ENCODE peak calls at places on chromosomes 13 and 19, in four cellular contexts. V is CD4-positive, alpha-beta T cell; O is neural progenitor cell; P is CD4-positive, CD25-positive, alpha-beta regulatory T cell. H is an unnamed sample.

GRCh38 chr13:30587231-30587630 is 30.5 kb upstream of the USPL1 start:
- DNase-seq in O (no peak), V (no peak), P (no peak), H (no peak)

GRCh38 chr13:91576590-91576989 is 178.2 kb downstream of the GPC5 start:
- DNase-seq in P (no peak), V (no peak), O (peak; percentile 53), H (no peak)

GRCh38 chr19:2266183-2266993 is 10.2 kb upstream of the JSRP1 start:
- DNase-seq in O (no peak), V (no peak), P (no peak), H (peak; percentile 38)

GRCh38 chr13:97429681-97430081 is 4.3 kb upstream of the RAP2A start:
- DNase-seq in P (no peak), V (no peak), O (no peak), H (peak; percentile 27)

GRCh38 chr13:37695200-37695599 is 96.6 kb upstream of the POSTN start:
- DNase-seq in P (no peak), V (no peak), O (no peak), H (no peak)

GRCh38 chr13:35565273-35565672 is 88.8 kb upstream of the MAB21L1 start:
- DNase-seq in V (no peak), P (no peak), O (no peak), H (no peak)

GRCh38 chr13:110132178-110132975 is 174.6 kb downstream of the COL4A1 start:
- DNase-seq in V (no peak), P (no peak), O (no peak), H (no peak)

GRCh38 chr19:13036366-13036976 is 41.2 kb downstream of the NFIX start:
- DNase-seq in V (no peak), O (no peak), P (no peak), H (no peak)

GRCh38 chr13:106373304-106373988 is 162.0 kb downstream of the EFNB2 start:
- DNase-seq in P (no peak), V (no peak), O (no peak), H (no peak)

GRCh38 chr13:46339035-46339666 is 47.9 kb downstream of the RUBCNL start:
- DNase-seq in P (no peak), O (no peak), V (no peak), H (no peak)

GRCh38 chr19:37218592-37218935 is 550 bp downstream of the ZNF383 start:
- DNase-seq in O (no peak), V (no peak), P (no peak), H (no peak)

GRCh38 chr19:36436531-36436930 is 18.1 kb upstream of the ZFP82 start:
- DNase-seq in P (no peak), V (no peak), O (peak; percentile 4), H (no peak)

GRCh38 chr13:90760639-90761038 is 586.8 kb upstream of the MIR17HG start:
- DNase-seq in O (no peak), P (no peak), V (no peak), H (no peak)

DNA sequence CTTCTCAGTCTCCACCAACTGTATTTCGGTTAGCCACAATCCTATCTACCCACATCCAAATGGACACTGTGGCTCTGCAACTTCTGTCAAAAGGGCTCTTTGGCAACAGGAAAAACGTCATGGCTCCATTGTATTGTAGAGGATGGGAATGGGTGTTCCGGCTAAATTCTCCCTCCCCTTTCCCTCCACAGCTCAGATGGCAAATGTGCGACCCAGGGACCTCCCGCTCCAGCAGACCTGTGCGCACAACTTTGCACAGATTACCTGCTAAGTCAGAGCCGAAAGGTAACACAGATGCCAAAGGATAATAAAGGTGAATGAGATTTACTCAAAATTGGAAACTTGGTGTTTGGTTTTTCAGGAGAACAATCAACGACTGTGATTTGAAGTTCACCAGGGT is 948 bp upstream of the KL start:
- DNase-seq in P (no peak), O (no peak), V (no peak), H (no peak)
- H3K27ac ChIP-seq in P (no peak overlapping the region), O (no peak overlapping the region), V (no peak overlapping the region), H (no peak overlapping the region)

DNA sequence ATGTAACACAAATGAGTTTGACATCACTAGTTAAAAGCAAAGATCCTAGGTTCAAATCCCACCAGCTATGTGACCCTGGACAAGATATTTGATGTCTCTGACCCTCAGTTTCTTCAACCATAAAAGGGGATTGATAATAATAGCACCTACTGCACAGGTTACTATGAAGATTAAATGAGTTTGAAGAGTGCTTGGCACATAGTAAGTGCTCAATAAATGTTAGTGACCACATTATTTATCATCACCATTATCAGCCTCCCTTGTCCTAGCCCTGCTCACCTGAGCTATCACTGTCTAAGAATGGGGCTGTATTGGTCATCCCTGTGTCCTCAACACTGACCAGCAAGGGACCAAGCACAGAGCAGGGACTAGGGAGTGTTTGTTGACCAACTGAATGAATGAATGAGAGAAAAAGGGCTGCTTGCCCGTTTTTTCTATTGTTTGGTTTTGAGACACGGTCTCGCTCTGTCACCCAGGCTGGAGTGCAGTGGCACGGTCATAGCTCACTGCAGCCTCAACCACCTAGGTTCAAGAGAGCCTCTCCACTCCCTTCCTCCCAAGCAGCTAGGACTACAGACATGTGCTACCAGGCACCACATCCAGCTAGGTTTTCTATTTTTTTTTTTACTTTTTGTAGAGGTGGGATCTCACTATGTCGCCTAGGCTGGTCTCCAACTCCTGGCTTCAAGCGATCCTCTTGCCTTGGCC is 26.6 kb upstream of the DACT3 start:
- DNase-seq in V (no peak), O (no peak), P (no peak), H (no peak)
- H3K27ac ChIP-seq in V (no peak overlapping the region), O (no peak overlapping the region), P (no peak overlapping the region), H (no peak overlapping the region)

DNA sequence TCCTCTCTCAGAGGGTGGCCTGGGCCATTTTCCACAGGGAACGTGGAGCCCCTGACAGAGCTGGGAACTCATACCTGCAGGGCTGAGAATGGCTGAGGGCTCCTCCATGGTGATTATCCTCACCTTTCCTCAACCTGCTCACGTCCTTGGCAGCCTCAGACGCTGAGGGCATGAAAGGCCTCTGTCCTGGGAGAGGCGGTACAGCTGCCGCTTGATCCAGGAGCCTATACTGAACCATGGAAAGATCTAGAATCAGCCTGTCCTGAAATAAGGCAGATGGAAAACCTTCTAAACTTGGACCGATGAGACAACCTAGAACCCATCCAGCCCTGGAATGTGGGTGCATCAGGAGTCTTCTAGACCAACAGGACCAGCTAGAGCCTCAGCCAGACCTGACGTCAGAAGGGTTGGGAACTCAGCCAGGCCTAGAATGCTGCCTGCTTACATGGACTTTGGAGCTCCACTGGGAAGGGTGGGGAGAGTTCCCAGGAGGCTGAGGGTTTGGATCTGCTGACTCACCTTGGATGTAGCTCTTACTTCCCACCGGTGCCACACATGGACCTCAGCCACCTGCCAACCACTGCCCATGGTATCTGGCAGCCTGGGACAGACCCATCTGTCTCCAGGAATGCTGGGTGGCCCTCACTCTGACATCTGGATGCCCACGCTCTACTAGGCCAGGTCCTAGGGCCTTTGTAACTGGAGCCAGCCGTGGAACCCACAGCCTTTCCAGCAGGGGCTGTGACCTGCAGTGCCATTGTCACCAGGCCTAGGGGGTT is 7.5 kb downstream of the KCTD15 start:
- DNase-seq in P (no peak), V (no peak), O (no peak), H (no peak)
- H3K27ac ChIP-seq in P (no peak overlapping the region), V (no peak overlapping the region), O (no peak overlapping the region), H (peak overlapping the region; percentile 19)

DNA sequence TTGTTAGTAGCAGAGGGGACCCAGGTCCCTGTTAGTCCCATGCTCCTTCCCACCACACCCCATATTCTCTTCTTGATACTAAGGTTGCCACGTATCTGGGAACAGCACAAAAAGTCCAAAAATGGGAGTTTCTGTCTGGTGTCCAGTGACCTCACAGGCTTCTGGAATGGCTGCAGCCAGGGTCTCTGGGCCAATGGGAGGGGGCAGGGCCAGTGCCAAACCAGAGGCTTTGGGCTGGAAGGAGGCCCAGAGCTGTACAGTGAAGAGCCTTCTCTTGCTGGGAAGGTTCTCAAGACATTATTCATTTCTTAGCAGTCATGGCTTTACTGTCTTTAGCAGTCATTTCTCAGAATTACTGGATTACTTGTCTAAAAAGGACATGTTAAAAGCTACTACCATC is 119.2 kb downstream of the FRY start:
- DNase-seq in V (no peak), O (no peak), P (no peak), H (no peak)
- H3K27ac ChIP-seq in V (no peak overlapping the region), O (no peak overlapping the region), P (no peak overlapping the region), H (no peak overlapping the region)

DNA sequence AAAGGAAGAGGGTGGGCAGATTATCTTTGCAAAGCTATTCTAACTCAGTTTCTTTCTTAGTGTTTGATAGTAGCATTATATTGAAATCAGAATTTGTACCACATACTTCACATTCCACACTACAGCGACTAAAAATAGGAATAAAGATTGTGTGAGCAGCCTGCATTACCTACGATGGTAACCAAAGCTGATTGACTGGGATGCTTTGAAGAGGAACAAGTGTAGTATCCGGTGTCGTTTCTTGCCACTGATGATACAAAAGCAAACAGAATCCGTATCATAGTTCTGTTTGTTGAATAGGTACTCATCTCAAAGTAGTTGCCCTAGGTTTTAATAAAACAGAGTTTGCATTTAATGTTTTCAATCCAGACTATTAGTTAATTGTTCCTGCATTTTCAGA is 51.2 kb downstream of the FLT3 start:
- DNase-seq in P (no peak), O (no peak), V (no peak), H (no peak)
- H3K27ac ChIP-seq in P (no peak overlapping the region), O (no peak overlapping the region), V (no peak overlapping the region), H (no peak overlapping the region)

GRCh38 chr19:11964858-11965645 is at the start of gene ZNF763:
- DNase-seq in O (peak; percentile 98), V (peak; percentile 88), P (peak; percentile 82), H (peak; percentile 94)

GRCh38 chr19:11964496-11964857 is 363 bp upstream of the ZNF763 start:
- DNase-seq in O (no peak), V (no peak), P (no peak), H (peak; percentile 48)

GRCh38 chr19:11963566-11964355 is 1.1 kb upstream of the ZNF763 start:
- DNase-seq in O (peak; percentile 92), V (peak; percentile 70), P (peak; percentile 70), H (peak; percentile 32)
- H3K27ac ChIP-seq in O (no peak overlapping the region), V (peak overlapping the region; percentile 71), P (peak overlapping the region; percentile 86), H (peak overlapping the region; percentile 98)

GRCh38 chr19:48797103-48797502 is 13.7 kb downstream of the BCAT2 start:
- DNase-seq in P (no peak), V (no peak), O (no peak), H (no peak)

GRCh38 chr19:48796468-48797083 is 14.3 kb downstream of the BCAT2 start:
- DNase-seq in P (no peak), O (no peak), V (no peak), H (no peak)

GRCh38 chr19:48794291-48794690 is 16.5 kb downstream of the BCAT2 start:
- DNase-seq in O (no peak), P (no peak), V (no peak), H (no peak)

GRCh38 chr19:48795855-48796142 is 15.0 kb downstream of the BCAT2 start:
- DNase-seq in V (no peak), O (no peak), P (no peak), H (no peak)

GRCh38 chr19:48795055-48795854 is 15.6 kb downstream of the BCAT2 start:
- DNase-seq in O (peak; percentile 98), P (peak; percentile 86), V (peak; percentile 75), H (peak; percentile 93)
- H3K27ac ChIP-seq in O (no peak overlapping the region), P (peak overlapping the region; percentile 72), V (no peak overlapping the region), H (peak overlapping the region; percentile 76)